ENCODE peak calls at places on chromosomes 5 and 9, in six cellular contexts. G is left cardiac atrium; E is activated naive CD8-positive, alpha-beta T cell treated with anti-CD3 and anti-CD28 coated beads, Interleukin-2, amount 50 U/mL, for 24 hours; M is DND-41; F is stimulated activated naive B cell treated with anti-CD40 and anti-IgM and Interleukin-4, amounts not matched to agents 10 μg/mL and 1 μg/mL and 100 μg/mL, for 72 hours; B is right cardiac atrium. J is an unnamed sample.

GRCh38 chr9:109466623-109467590 is 31.2 kb downstream of the PTPN3 start:
- ATAC-seq in G (peak; percentile 36), E (no peak), M (peak; percentile 75), B (no peak), F (no peak), J (no peak)

GRCh38 chr5:147466581-147466980 is 43.3 kb downstream of the DPYSL3 start:
- ATAC-seq in E (no peak), G (peak; percentile 66), B (no peak), F (no peak), M (no peak), J (no peak)

GRCh38 chr5:52748590-52748989 is 39.1 kb upstream of the ITGA1 start:
- ATAC-seq in E (peak; percentile 44), M (no peak), B (no peak), F (no peak), G (no peak), J (no peak)

GRCh38 chr9:133699546-133699945 is 38.6 kb downstream of the SARDH start:
- ATAC-seq in F (no peak), M (no peak), G (no peak), E (no peak), B (no peak), J (no peak)

GRCh38 chr9:125393426-125393825 is 131.8 kb downstream of the GAPVD1 start:
- ATAC-seq in F (peak; percentile 65), G (no peak), B (no peak), M (no peak), E (peak; percentile 75), J (peak; percentile 42)

GRCh38 chr5:139862313-139862712 is 66.7 kb downstream of the PSD2 start:
- ATAC-seq in G (no peak), E (peak; percentile 38), B (no peak), F (peak; percentile 63), M (no peak), J (peak; percentile 37)

GRCh38 chr5:61706751-61707150 is 374.7 kb downstream of the ZSWIM6 start:
- ATAC-seq in B (no peak), G (no peak), F (no peak), E (no peak), M (no peak), J (no peak)

GRCh38 chr5:62708481-62709325 is 130.1 kb downstream of the LRRC70 start:
- ATAC-seq in G (no peak), E (no peak), M (no peak), F (no peak), B (peak; percentile 88), J (no peak)

GRCh38 chr9:109520475-109521132 is 22.5 kb upstream of the PTPN3 start:
- ATAC-seq in G (peak; percentile 92), E (peak; percentile 53), F (peak; percentile 92), M (peak; percentile 97), B (peak; percentile 84), J (peak; percentile 46)

GRCh38 chr9:4375424-4376195 is 75.7 kb upstream of the GLIS3 start:
- ATAC-seq in G (peak; percentile 58), F (no peak), B (no peak), E (no peak), M (no peak), J (no peak)

J was measured in stimulated activated memory B cell treated with anti-CD40 and anti-IgM and Interleukin-4, amounts not matched to agents 10 μg/mL and 1 μg/mL and 100 μg/mL, for 72 hours.